ENCODE peak calls at places on chromosomes 7 and 10, in eight cellular contexts. S is naive thymus-derived CD4-positive, alpha-beta T cell; A is NCI-H1417; Y is kidney tubule cell; T is psoas muscle; G is Peyer's patch; X is fibroblast of pulmonary artery; W is NCI-H1105 treated with DMSO at 0.1 percent for 48 hours. I is an unnamed sample.

GRCh38 chr10:6135039-6135438 is 46.2 kb downstream of the RBM17 start:
- DNase-seq in S (no peak), A (no peak), Y (no peak), T (no peak), G (peak; percentile 55), X (no peak), W (no peak), I (no peak)

GRCh38 chr7:94050046-94050445 is 45.9 kb upstream of the BET1 start:
- DNase-seq in S (no peak), A (no peak), Y (no peak), T (no peak), G (peak; percentile 80), X (no peak), W (no peak), I (no peak)

GRCh38 chr10:6068422-6068821 is 6.3 kb upstream of the IL2RA start:
- DNase-seq in S (peak; percentile 76), A (no peak), Y (no peak), T (no peak), G (peak; percentile 83), X (no peak), W (no peak), I (no peak)

GRCh38 chr7:20435305-20435704 is 104.6 kb downstream of the ITGB8 start:
- DNase-seq in S (no peak), A (no peak), Y (no peak), T (peak; percentile 70), G (peak; percentile 66), X (peak; percentile 91), W (no peak), I (no peak)

GRCh38 chr7:13990319-13990983 is 985 bp upstream of the ETV1 start:
- DNase-seq in S (no peak), A (peak; percentile 78), Y (peak; percentile 47), T (peak; percentile 42), G (peak; percentile 54), X (peak; percentile 57), W (peak; percentile 91), I (peak; percentile 92)

GRCh38 chr7:506921-507622 is 12.6 kb downstream of the PDGFA start:
- DNase-seq in S (no peak), A (no peak), Y (no peak), T (peak; percentile 3), G (peak; percentile 38), X (no peak), W (no peak), I (no peak)

GRCh38 chr7:2968616-2969397 is 74.9 kb downstream of the CARD11 start:
- DNase-seq in S (no peak), A (peak; percentile 24), Y (no peak), T (no peak), G (peak; percentile 26), X (no peak), W (no peak), I (peak; percentile 26)

GRCh38 chr7:73871163-73872011 is 10.4 kb downstream of the TMEM270 start:
- DNase-seq in S (no peak), A (no peak), Y (no peak), T (peak; percentile 35), G (peak; percentile 61), X (no peak), W (no peak), I (no peak)

GRCh38 chr7:69922011-69922803 is 323.9 kb downstream of the AUTS2 start:
- DNase-seq in S (no peak), A (no peak), Y (no peak), T (no peak), G (no peak), X (no peak), W (no peak), I (no peak)

GRCh38 chr7:134724606-134725005 is 54.8 kb upstream of the CALD1 start:
- DNase-seq in S (no peak), A (no peak), Y (peak; percentile 39), T (no peak), G (no peak), X (peak; percentile 77), W (no peak), I (no peak)

GRCh38 chr10:103648951-103649532 is 155.5 kb downstream of the NEURL1 start:
- DNase-seq in S (no peak), A (no peak), Y (no peak), T (peak; percentile 87), G (no peak), X (peak; percentile 70), W (no peak), I (no peak)

I was measured in NCI-H146.